ENCODE peak calls at places on chromosomes 7 and 10, in four cellular contexts. N is upper lobe of right lung; T is activated CD8-positive, alpha-beta memory T cell treated with anti-CD3 and anti-CD28 coated beads for 48 hours; F is mammary epithelial cell. M is an unnamed sample.

GRCh38 chr7:45123913-45124312 is 12.4 kb upstream of the TBRG4 start:
- DNase-seq in N (no peak), T (no peak), F (no peak), M (no peak)

GRCh38 chr10:68717435-68717834 is 3.6 kb upstream of the CCAR1 start:
- DNase-seq in N (no peak), T (no peak), F (no peak), M (no peak)

GRCh38 chr7:16609842-16610450 is 35.6 kb downstream of the ANKMY2 start:
- DNase-seq in N (no peak), T (no peak), F (no peak), M (no peak)

GRCh38 chr7:4201566-4201965 is 480.5 kb upstream of the FOXK1 start:
- DNase-seq in N (no peak), T (no peak), F (no peak), M (no peak)

GRCh38 chr10:14562615-14563214 is 212.0 kb downstream of the FAM107B start:
- DNase-seq in N (no peak), T (no peak), F (no peak), M (no peak)

GRCh38 chr7:30893357-30893756 is 18.3 kb upstream of the AQP1 start:
- DNase-seq in N (no peak), T (no peak), F (no peak), M (no peak)

GRCh38 chr10:48468130-48468790 is 136.6 kb downstream of the ARHGAP22 start:
- DNase-seq in N (no peak), T (no peak), F (no peak), M (no peak)

GRCh38 chr10:119233821-119234220 is 26.4 kb downstream of the GRK5 start:
- DNase-seq in N (no peak), T (no peak), F (no peak), M (peak)

M was measured in DMS53.